ENCODE peak calls at places on chromosome 10, in six cellular contexts. V is BE2C, K is cardiac fibroblast, S is A549, Y is cardiac muscle cell, J is fibroblast of mammary gland. W is an unnamed sample.

GRCh38 chr10:95847007-95847406 is 60.8 kb upstream of the CC2D2B start:
- DNase-seq in V (no peak), K (no peak), S (no peak), Y (no peak), J (no peak), W (no peak)

GRCh38 chr10:116899626-116900025 is 50.3 kb downstream of the ENO4 start:
- DNase-seq in V (no peak), K (no peak), S (no peak), Y (no peak), J (no peak), W (no peak)

GRCh38 chr10:102384606-102385429 is 10.7 kb upstream of the NFKB2 start:
- DNase-seq in V (no peak), K (peak; percentile 83), S (no peak), Y (peak; percentile 79), J (peak; percentile 47), W (peak; percentile 66)

GRCh38 chr10:4256971-4257370 is 472.0 kb upstream of the KLF6 start:
- DNase-seq in V (no peak), K (no peak), S (no peak), Y (no peak), J (no peak), W (no peak)

GRCh38 chr10:95360122-95360715 is 69.4 kb upstream of the PDLIM1 start:
- DNase-seq in V (no peak), K (peak; percentile 42), S (no peak), Y (peak; percentile 41), J (peak; percentile 37), W (peak; percentile 9)

GRCh38 chr10:101848408-101848807 is 4.8 kb upstream of the KCNIP2 start:
- DNase-seq in V (no peak), K (peak; percentile 78), S (no peak), Y (peak; percentile 79), J (no peak), W (peak; percentile 36)

GRCh38 chr10:35195361-35196306 is 69.0 kb downstream of the CREM start:
- DNase-seq in V (peak; percentile 45), K (peak; percentile 97), S (peak; percentile 70), Y (peak; percentile 98), J (peak; percentile 99), W (peak; percentile 96)

GRCh38 chr10:103734731-103735130 is 120.6 kb downstream of the SH3PXD2A start:
- DNase-seq in V (no peak), K (no peak), S (no peak), Y (no peak), J (no peak), W (peak; percentile 40)

GRCh38 chr10:49113741-49114141 is 1.6 kb downstream of the VSTM4 start:
- DNase-seq in V (no peak), K (no peak), S (no peak), Y (no peak), J (no peak), W (no peak)

GRCh38 chr10:8035641-8036520 is 18.6 kb upstream of the GATA3 start:
- DNase-seq in V (no peak), K (no peak), S (no peak), Y (no peak), J (no peak), W (no peak)

GRCh38 chr10:112115781-112116385 is 67.7 kb downstream of the GPAM start:
- DNase-seq in V (peak; percentile 63), K (peak; percentile 21), S (peak; percentile 46), Y (peak; percentile 25), J (peak; percentile 28), W (peak; percentile 10)

GRCh38 chr10:133327651-133328357 is 8.9 kb downstream of the CALY start:
- DNase-seq in V (no peak), K (no peak), S (no peak), Y (no peak), J (peak; percentile 16), W (no peak)

GRCh38 chr10:13560597-13560996 is 26.2 kb upstream of the PRPF18 start:
- DNase-seq in V (no peak), K (peak; percentile 13), S (no peak), Y (peak; percentile 24), J (peak; percentile 62), W (peak; percentile 52)

GRCh38 chr10:107767185-107767584 is 602.7 kb upstream of the SORCS1 start:
- DNase-seq in V (no peak), K (peak; percentile 0), S (no peak), Y (no peak), J (no peak), W (peak; percentile 28)

GRCh38 chr10:133115981-133116380 is 28.3 kb downstream of the ADGRA1 start:
- DNase-seq in V (no peak), K (no peak), S (no peak), Y (no peak), J (no peak), W (no peak)

GRCh38 chr10:129963831-129964501 is at the start of gene EBF3:
- DNase-seq in V (peak; percentile 94), K (peak; percentile 94), S (no peak), Y (peak; percentile 94), J (peak; percentile 65), W (peak; percentile 65)

GRCh38 chr10:132162021-132162531 is 24.7 kb upstream of the DPYSL4 start:
- DNase-seq in V (no peak), K (no peak), S (no peak), Y (no peak), J (no peak), W (no peak)

GRCh38 chr10:96512524-96512991 is 1.2 kb downstream of the TLL2 start:
- DNase-seq in V (peak; percentile 20), K (peak; percentile 24), S (no peak), Y (peak; percentile 26), J (peak; percentile 3), W (no peak)

GRCh38 chr10:104688251-104688650 is 47.2 kb downstream of the SORCS3 start:
- DNase-seq in V (no peak), K (no peak), S (no peak), Y (no peak), J (no peak), W (peak; percentile 2)

GRCh38 chr10:101644002-101644401 is 51.0 kb downstream of the FBXW4 start:
- DNase-seq in V (no peak), K (no peak), S (no peak), Y (no peak), J (no peak), W (no peak)

GRCh38 chr10:131002031-131002861 is 309.3 kb downstream of the TCERG1L start:
- DNase-seq in V (no peak), K (no peak), S (no peak), Y (no peak), J (no peak), W (no peak)

GRCh38 chr10:88172159-88172558 is 308.7 kb downstream of the PTEN start:
- DNase-seq in V (no peak), K (no peak), S (no peak), Y (no peak), J (no peak), W (no peak)

GRCh38 chr10:44071479-44071878 is 313.4 kb downstream of the CXCL12 start:
- DNase-seq in V (no peak), K (peak; percentile 93), S (no peak), Y (peak; percentile 81), J (peak; percentile 81), W (peak; percentile 33)

GRCh38 chr10:47339759-47340612 is 8.2 kb upstream of the RBP3 start:
- DNase-seq in V (no peak), K (no peak), S (no peak), Y (no peak), J (no peak), W (no peak)

GRCh38 chr10:754914-755313 is 65.4 kb upstream of the DIP2C start:
- DNase-seq in V (no peak), K (no peak), S (no peak), Y (no peak), J (no peak), W (no peak)

GRCh38 chr10:104777086-104777799 is 136.2 kb downstream of the SORCS3 start:
- DNase-seq in V (no peak), K (no peak), S (no peak), Y (no peak), J (no peak), W (no peak)

GRCh38 chr10:8183241-8183704 is 128.8 kb downstream of the GATA3 start:
- DNase-seq in V (no peak), K (peak; percentile 79), S (no peak), Y (peak; percentile 93), J (no peak), W (no peak)

GRCh38 chr10:20473361-20473760 is 423.8 kb downstream of the NEBL start:
- DNase-seq in V (no peak), K (peak; percentile 7), S (no peak), Y (peak; percentile 3), J (peak; percentile 66), W (peak; percentile 17)

GRCh38 chr10:80498833-80499671 is 38.6 kb upstream of the SH2D4B start:
- DNase-seq in V (peak; percentile 25), K (peak; percentile 97), S (peak; percentile 91), Y (peak; percentile 99), J (peak; percentile 99), W (peak; percentile 99)

GRCh38 chr10:14009315-14010082 is 321.2 kb downstream of the FRMD4A start:
- DNase-seq in V (no peak), K (peak; percentile 49), S (no peak), Y (peak; percentile 79), J (peak; percentile 84), W (peak; percentile 84)

DNA sequence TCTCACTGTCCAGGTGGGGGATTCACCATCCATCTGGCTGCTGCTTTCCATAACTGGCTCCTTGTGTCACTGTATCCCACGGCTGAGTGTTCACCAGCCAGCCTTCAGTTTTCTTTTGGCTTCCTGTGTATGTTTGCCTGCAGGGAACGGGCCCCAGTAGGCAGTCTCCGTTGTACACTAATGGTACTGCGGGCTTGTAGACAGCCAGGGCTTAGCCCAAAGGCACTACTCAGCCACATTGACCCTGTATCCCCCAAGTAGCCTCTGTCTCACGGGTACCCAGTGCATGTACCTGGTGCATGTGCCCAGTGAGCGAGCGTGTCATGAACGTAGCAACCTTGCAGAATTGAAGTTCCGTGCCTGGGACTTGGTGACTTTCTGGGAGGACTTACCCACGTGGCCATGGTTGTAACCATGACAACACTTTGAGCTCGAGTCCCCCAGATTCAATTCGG is 6.1 kb downstream of the PFKFB3 start:
- DNase-seq in V (no peak), K (no peak), S (no peak), Y (no peak), J (no peak), W (no peak)
- H3K4me3 ChIP-seq in V (no peak overlapping the region), K (no peak overlapping the region), S (peak overlapping the region; percentile 33), Y (no peak overlapping the region), J (no peak overlapping the region), W (no peak overlapping the region)

GRCh38 chr10:5977471-5978370 is at the start of gene IL15RA:
- DNase-seq in V (peak; percentile 27), K (peak; percentile 64), S (peak; percentile 79), Y (peak; percentile 71), J (peak; percentile 55), W (peak; percentile 79)
- TF ChIP-seq CTCF in V (no peak), K (no peak), S (peak; percentile 25), Y (no peak), J (no peak), W (no peak)

GRCh38 chr10:36211856-36212255 is 569.8 kb upstream of the FZD8 start:
- DNase-seq in V (peak; percentile 9), K (no peak), S (no peak), Y (no peak), J (no peak), W (no peak)
- H3K4me3 ChIP-seq in V (no peak overlapping the region), K (no peak overlapping the region), S (no peak overlapping the region), Y (no peak overlapping the region), J (no peak overlapping the region), W (no peak overlapping the region)

GRCh38 chr10:15385552-15386455 is 14.7 kb upstream of the FAM171A1 start:
- DNase-seq in V (no peak), K (no peak), S (no peak), Y (no peak), J (no peak), W (no peak)
- TF ChIP-seq CTCF in V (no peak), K (no peak), S (no peak), Y (no peak), J (no peak), W (no peak)

GRCh38 chr10:67075381-67076001 is 149.7 kb downstream of the LRRTM3 start:
- DNase-seq in V (no peak), K (no peak), S (no peak), Y (no peak), J (no peak), W (no peak)
- H3K4me3 ChIP-seq in V (no peak overlapping the region), K (no peak overlapping the region), S (no peak overlapping the region), Y (no peak overlapping the region), J (no peak overlapping the region), W (no peak overlapping the region)

W was measured in foreskin fibroblast.